ENCODE peak calls at places on chromosomes 4 and X, in six cellular contexts. B is gastrocnemius medialis, X is ascending aorta, D is tibial nerve, O is neural progenitor cell, G is H9. V is an unnamed sample.

GRCh38 chrX:41334866-41335589 is 1.1 kb downstream of the DDX3X start:
- DNase-seq in D (peak), X (peak), B (peak), G (peak), O (no peak), V (no peak)

GRCh38 chr4:69896530-69897116 is 34.2 kb upstream of the CSN1S1 start:
- DNase-seq in G (no peak), O (peak), X (no peak), B (no peak), D (no peak), V (no peak)

GRCh38 chr4:70903282-70903603 is 1.1 kb downstream of the MOB1B start:
- DNase-seq in O (peak), D (no peak), B (no peak), X (no peak), G (no peak), V (no peak)

GRCh38 chrX:40132751-40133150 is 35.0 kb upstream of the BCOR start:
- DNase-seq in B (peak), O (no peak), X (no peak), D (peak), G (no peak), V (peak)

GRCh38 chrX:1336331-1337143 is at the start of gene IL3RA:
- DNase-seq in G (no peak), O (no peak), B (peak), X (peak), D (no peak), V (peak)

GRCh38 chr4:176300036-176300435 is 19.7 kb upstream of the SPCS3 start:
- DNase-seq in B (no peak), G (no peak), D (no peak), X (no peak), O (no peak), V (no peak)

GRCh38 chrX:45322382-45322781 is 121.7 kb upstream of the DIPK2B start:
- DNase-seq in D (peak), B (peak), X (no peak), G (peak), O (peak), V (no peak)

GRCh38 chr4:88908003-88908402 is 149.0 kb downstream of the FAM13A start:
- DNase-seq in D (no peak), O (no peak), B (peak), X (no peak), G (no peak), V (no peak)

GRCh38 chrX:155745792-155746191 is 133.0 kb upstream of the TMLHE start:
- DNase-seq in X (no peak), O (no peak), G (no peak), D (no peak), B (peak), V (no peak)

GRCh38 chrX:5957506-5957905 is 271.2 kb downstream of the NLGN4X start:
- DNase-seq in B (no peak), O (no peak), D (no peak), G (no peak), X (no peak), V (no peak)

GRCh38 chr4:152310223-152310622 is 225.7 kb downstream of the FBXW7 start:
- DNase-seq in D (no peak), X (no peak), G (peak), B (no peak), O (no peak), V (no peak)

GRCh38 chr4:55033296-55033695 is 92.1 kb downstream of the KDR start:
- DNase-seq in G (no peak), X (no peak), O (no peak), B (no peak), D (no peak), V (no peak)

GRCh38 chr4:88613417-88613875 is 21.2 kb downstream of the HERC3 start:
- DNase-seq in O (no peak), B (peak), D (no peak), X (no peak), G (no peak), V (no peak)

DNA sequence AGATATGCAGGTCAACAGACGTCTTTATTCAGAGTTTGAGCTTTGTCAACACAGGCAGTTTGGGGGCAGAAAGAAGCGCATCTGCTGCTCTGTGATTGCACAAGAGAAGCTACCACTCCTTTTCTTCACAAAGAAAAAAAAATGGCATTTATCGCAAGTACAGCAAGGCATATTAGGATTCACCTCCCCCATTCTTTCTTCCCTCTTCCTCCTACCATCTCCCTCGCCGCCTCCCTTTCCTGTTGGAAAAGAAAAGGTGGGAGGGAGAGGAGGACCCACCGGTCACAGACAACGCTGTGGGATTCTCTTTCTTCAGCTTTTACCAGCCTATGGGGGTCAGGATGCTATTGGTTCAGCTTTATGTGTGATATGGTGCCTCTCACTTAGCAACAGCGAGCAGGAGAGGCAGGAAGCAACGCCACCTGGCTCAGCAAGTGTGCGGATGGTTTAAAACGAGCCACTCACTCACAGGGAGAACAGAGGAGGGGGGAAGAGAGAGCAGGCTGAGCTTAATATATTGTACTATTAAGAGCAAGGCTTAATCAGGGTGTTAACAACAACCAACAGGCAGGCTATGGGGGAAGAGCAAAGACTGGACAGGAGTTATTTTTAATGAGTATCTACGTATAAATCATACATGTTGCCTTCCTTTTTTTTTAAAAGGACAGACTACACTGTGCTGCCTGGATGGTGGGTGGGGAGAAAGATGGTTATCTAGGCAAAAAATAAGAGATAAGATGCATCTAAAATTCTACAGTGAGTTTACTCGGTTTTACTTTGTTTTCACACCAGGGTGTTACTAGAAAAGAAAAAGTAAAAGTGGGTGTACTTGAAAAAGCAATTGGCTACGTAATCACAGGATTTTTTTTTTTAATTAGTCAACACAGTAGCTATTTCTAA is 104.7 kb downstream of the MAML3 start:
- DNase-seq in B (no peak), D (no peak), G (peak), O (peak), X (peak), V (no peak)
- TF ChIP-seq CTCF in B (no peak), D (no peak), G (no peak), O (peak), X (no peak), V (no peak)

DNA sequence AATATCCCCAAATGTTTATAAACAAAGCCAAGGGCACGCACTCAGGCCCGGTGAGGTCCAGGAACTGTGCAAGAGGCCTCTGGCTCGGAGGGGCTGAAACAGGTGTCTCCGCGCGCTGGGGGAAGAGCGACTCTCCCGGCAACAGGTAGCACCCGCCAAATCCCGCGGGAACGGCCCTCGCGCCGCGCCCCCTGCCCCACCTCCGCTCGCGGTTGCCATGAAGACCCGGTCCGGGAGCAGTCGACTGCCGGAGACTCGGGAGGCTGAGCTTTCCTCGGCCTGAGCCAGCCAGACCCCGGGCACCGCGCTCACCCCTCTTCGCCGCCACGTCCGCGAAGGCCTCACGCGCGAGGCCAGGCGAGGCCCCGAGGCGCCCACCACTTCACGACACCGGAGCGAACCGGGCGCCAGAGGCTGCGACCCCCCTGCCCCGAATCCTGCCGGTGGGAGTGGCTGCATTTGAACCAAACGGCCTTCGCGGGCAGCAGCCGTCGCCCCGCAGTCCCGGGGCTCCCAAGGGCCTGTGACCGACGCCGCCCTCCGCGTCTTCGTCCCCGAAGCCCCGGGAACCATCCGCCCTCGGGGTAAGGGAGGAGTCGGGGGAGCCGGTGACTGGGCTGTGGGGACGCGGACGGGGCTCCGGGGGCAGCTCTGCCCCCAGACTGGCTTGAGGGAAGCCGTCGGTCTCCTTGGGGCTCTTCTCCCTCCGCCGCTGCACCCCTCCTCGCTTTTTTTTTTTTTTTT is at the start of gene NSUN7:
- DNase-seq in B (no peak), X (no peak), O (peak), D (no peak), G (peak), V (no peak)
- H3K27ac ChIP-seq in B (no peak), X (peak), O (peak), D (no peak), G (peak), V (peak)

GRCh38 chr4:138938371-138938699 is 77.2 kb upstream of the NOCT start:
- DNase-seq in G (no peak), B (no peak), X (no peak), O (peak), D (no peak), V (no peak)
- TF ChIP-seq CTCF in G (peak), B (peak), X (peak), O (peak), D (peak), V (peak)

GRCh38 chrX:47078129-47079043 is at the start of gene RGN:
- DNase-seq in B (peak), O (peak), G (peak), D (no peak), X (no peak), V (no peak)

GRCh38 chrX:47080915-47081236 is 2.6 kb downstream of the RGN start:
- DNase-seq in B (no peak), X (no peak), G (no peak), D (no peak), O (no peak), V (no peak)

GRCh38 chrX:47080215-47080914 is 2.1 kb downstream of the RGN start:
- DNase-seq in D (no peak), X (no peak), G (no peak), B (no peak), O (no peak), V (no peak)
- H3K27ac ChIP-seq in D (no peak), X (peak), G (no peak), B (no peak), O (no peak), V (peak)

GRCh38 chrX:131264665-131265064 is 24.4 kb downstream of the IGSF1 start:
- DNase-seq in B (no peak), G (no peak), O (no peak), D (no peak), X (no peak), V (no peak)

GRCh38 chrX:131264053-131264452 is 25.1 kb downstream of the IGSF1 start:
- DNase-seq in B (no peak), O (no peak), G (no peak), X (no peak), D (no peak), V (no peak)

GRCh38 chrX:131262200-131262599 is 26.9 kb downstream of the IGSF1 start:
- DNase-seq in G (no peak), B (no peak), D (no peak), O (no peak), X (no peak), V (no peak)

DNA sequence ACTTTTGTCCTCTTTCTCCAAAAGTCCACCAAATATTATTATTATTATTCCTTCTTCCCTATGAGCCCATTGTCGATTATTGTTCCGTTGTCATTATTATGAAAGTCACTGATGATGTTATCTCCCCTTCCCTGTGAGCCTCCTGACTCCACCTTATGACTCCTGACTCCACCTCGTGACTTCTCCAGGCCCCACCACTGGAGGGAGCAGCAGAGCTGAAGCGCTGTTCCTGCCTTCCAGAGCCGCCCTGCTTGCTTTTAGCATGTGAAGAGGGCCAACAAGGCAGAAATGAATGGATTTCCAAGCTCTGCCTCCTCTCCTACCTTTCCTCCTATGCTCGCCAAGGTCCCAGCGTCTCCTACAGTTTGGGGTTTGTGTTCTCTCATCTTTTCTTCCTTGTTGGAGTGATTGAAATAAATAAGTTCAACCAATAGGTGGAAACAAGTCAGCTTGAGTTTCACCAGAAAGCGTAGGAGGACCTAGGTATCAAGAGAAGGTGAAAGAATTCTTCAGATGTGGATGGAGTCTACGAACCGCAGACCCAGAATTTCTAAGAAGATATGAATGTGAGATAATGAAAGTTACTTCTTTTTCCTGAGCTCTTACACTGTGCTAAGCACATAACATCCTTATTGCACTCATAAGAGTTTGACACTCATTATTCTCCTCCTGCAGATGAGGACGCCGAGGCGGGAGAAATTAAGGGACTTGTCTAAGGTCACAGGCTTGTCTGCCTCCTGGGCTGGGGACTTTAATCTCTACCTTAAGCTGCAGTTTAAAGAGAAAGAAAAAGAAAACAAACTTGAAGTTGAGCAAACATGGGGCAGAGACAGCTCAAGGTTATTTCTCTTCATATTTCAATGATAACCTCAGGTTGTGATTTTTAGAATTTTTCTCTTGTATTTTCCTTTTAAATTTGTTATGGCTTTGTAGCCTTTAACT is 26.1 kb downstream of the IGSF1 start:
- DNase-seq in X (no peak), G (peak), B (no peak), D (no peak), O (peak), V (no peak)
- TF ChIP-seq CTCF in X (no peak), G (peak), B (no peak), D (no peak), O (peak), V (no peak)

DNA sequence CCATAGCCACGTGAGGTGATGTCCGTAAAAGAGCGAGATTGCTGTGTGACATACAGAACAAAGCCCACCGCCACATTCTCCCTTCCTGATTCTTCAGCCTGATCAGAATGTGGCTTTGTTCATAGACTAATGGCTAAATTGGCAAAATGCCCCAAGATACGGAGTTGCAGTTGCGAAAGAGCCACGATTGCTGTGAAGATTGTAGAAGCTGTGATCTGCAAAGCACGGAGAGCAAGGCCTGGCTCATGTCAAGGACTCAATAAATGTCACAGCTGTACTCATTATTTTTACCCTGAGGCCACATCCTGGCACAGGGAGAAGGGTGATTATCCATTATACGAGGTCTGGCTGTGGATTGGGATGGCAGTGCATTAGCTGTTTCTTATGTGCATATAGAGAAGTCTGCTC is 34.2 kb downstream of the ARSD start:
- DNase-seq in D (no peak), B (no peak), O (no peak), G (no peak), X (no peak), V (no peak)
- H3K27ac ChIP-seq in D (no peak), B (no peak), O (no peak), G (no peak), X (no peak), V (no peak)

GRCh38 chrX:132615396-132616131 is 126.7 kb upstream of the MBNL3 start:
- DNase-seq in D (no peak), O (peak), B (no peak), X (no peak), G (peak), V (no peak)
- TF ChIP-seq CTCF in D (peak), O (peak), B (no peak), X (no peak), G (peak), V (no peak)

GRCh38 chrX:142250502-142250901 is 45.4 kb upstream of the MAGEC2 start:
- DNase-seq in D (no peak), B (no peak), X (no peak), O (no peak), G (no peak), V (no peak)
- H3K27ac ChIP-seq in D (no peak), B (no peak), X (no peak), O (no peak), G (no peak), V (no peak)

DNA sequence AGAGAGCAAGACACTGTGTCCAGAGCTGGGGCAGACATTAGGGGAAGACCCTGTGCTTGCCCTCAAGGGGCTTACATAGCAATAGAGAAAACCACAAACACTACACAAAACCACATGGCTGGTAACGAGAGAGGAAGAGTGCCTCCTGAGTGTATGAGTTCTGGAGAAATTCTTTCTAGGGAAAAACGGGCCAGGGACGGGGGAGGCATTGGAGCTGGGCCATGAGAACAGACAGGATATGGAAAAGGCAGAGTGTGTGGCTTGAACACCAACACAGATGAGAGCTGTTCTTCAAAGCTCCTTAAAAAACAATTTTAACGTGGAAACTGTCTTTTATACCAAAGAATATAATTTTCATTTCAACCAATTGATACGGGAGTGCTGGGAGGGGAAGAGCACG is 42.7 kb downstream of the RASGEF1B start:
- DNase-seq in O (no peak), G (no peak), D (no peak), X (no peak), B (no peak), V (no peak)
- TF ChIP-seq CTCF in O (no peak), G (no peak), D (no peak), X (no peak), B (no peak), V (no peak)

V was measured in thoracic aorta.